ENCODE peak calls at places on chromosomes 6 and 20, in seven cellular contexts. N is HCT116, S is SK-N-SH, Y is H1, E is K562, A is HepG2, C is GM12878. V is an unnamed sample.

GRCh38 chr6:30844118-30844535 is 40.2 kb upstream of the DDR1 start:
- DNase-seq in C (no peak), Y (no peak), A (peak), S (no peak), E (no peak), N (no peak), V (peak)

GRCh38 chr20:46784450-46785127 is 75.1 kb downstream of the SLC2A10 start:
- DNase-seq in Y (no peak), S (no peak), E (no peak), N (no peak), A (peak), C (no peak), V (no peak)

GRCh38 chr20:46157625-46158024 is 39.5 kb downstream of the CD40 start:
- DNase-seq in N (no peak), E (no peak), C (no peak), Y (no peak), S (peak), A (no peak), V (no peak)

GRCh38 chr6:159151266-159151855 is 17.8 kb upstream of the FNDC1 start:
- DNase-seq in Y (no peak), C (no peak), E (peak), A (peak), N (peak), S (peak), V (no peak)

GRCh38 chr20:36051318-36052116 is 83.1 kb downstream of the CNBD2 start:
- DNase-seq in E (peak), Y (peak), C (no peak), S (no peak), N (no peak), A (no peak), V (no peak)

GRCh38 chr6:56938634-56939294 is 16.1 kb upstream of the BEND6 start:
- DNase-seq in E (no peak), A (peak), S (no peak), N (peak), Y (no peak), C (no peak), V (no peak)

GRCh38 chr20:38833857-38834164 is 28.3 kb downstream of the PPP1R16B start:
- DNase-seq in C (no peak), Y (no peak), A (no peak), S (no peak), E (no peak), N (no peak), V (no peak)

GRCh38 chr20:10651227-10651990 is 22.4 kb downstream of the JAG1 start:
- DNase-seq in A (no peak), S (no peak), N (no peak), C (no peak), E (no peak), Y (no peak), V (no peak)

GRCh38 chr20:48339147-48339985 is 488.4 kb downstream of the PREX1 start:
- DNase-seq in S (no peak), Y (no peak), N (no peak), C (peak), A (no peak), E (no peak), V (no peak)

GRCh38 chr6:43950206-43950605 is 177.0 kb downstream of the MRPL14 start:
- DNase-seq in E (no peak), C (no peak), A (no peak), S (no peak), N (no peak), Y (peak), V (no peak)

GRCh38 chr20:6122873-6123649 is at the start of gene FERMT1:
- DNase-seq in A (peak), E (no peak), S (peak), N (peak), Y (peak), C (no peak), V (peak)

GRCh38 chr6:112663705-112664104 is 316.6 kb downstream of the RFPL4B start:
- DNase-seq in A (no peak), S (no peak), E (no peak), N (no peak), C (no peak), Y (no peak), V (no peak)

GRCh38 chr6:158669145-158670035 is 19.5 kb downstream of the SYTL3 start:
- DNase-seq in N (no peak), C (no peak), Y (no peak), E (no peak), A (no peak), S (no peak), V (no peak)

GRCh38 chr6:127586372-127586771 is 9.4 kb downstream of the C6orf58 start:
- DNase-seq in E (no peak), N (peak), Y (no peak), A (peak), S (no peak), C (no peak), V (peak)

DNA sequence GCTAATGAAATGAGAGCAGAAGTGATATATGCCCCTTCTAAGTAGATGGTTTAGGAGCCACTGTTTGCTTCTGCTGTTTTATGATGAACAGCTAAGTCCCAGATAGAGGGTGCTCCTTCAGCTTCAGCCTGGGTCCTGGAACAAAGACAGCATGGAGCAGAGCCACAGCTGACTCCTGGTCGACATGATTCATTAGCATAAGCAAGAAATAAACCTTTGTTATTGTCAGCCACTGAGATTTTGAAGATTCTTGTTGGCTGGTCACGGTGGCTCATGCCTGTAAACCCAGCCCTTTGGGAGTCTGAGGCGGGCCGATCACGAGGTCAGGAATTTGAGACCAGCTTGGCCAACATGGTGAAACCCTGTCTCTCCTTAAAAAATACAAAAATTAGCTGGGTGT is 47.7 kb upstream of the ARMC2 start:
- DNase-seq in E (no peak), S (no peak), Y (no peak), N (no peak), C (no peak), A (no peak), V (no peak)
- TF ChIP-seq JUND in E (no peak), S (no peak), Y (no peak), N (no peak), C (no peak), A (no peak), V (no peak)

DNA sequence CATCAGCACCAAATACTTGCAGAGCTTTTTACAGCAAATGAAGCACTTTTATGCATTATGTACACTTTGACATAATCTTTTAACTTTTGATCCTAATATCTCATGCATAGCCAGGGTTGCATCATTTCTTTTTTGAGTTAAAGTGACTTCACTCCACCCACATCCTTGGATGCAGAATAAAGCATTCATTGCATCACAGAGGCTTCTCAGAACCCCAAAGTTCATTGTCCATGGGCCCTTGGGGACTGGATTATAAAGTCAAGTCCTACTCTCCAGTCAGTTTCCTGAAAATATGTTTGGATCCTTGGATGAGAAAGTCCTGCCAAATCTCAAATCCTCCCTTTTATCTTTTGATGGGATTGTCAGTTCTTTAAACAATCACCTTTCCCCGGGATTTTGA is 10.6 kb upstream of the EFHC1 start:
- DNase-seq in S (no peak), A (no peak), C (no peak), E (no peak), N (no peak), Y (no peak), V (no peak)
- TF ChIP-seq JUND in S (no peak), A (no peak), C (no peak), E (no peak), N (no peak), Y (no peak), V (no peak)

GRCh38 chr20:2749951-2750342 is 50.5 kb downstream of the CPXM1 start:
- DNase-seq in S (no peak), Y (peak), N (no peak), A (no peak), E (no peak), C (no peak), V (no peak)

GRCh38 chr20:2747676-2748235 is 52.7 kb downstream of the CPXM1 start:
- DNase-seq in N (no peak), A (no peak), Y (no peak), E (no peak), S (no peak), C (no peak), V (no peak)

GRCh38 chr20:2748551-2749342 is 51.7 kb downstream of the CPXM1 start:
- DNase-seq in Y (peak), C (no peak), E (no peak), A (no peak), S (no peak), N (no peak), V (no peak)

GRCh38 chr20:2750343-2751251 is 49.8 kb downstream of the CPXM1 start:
- DNase-seq in S (no peak), A (peak), N (no peak), E (peak), C (no peak), Y (peak), V (peak)

GRCh38 chr20:2749343-2749950 is 51.0 kb downstream of the CPXM1 start:
- DNase-seq in A (no peak), Y (peak), N (no peak), C (no peak), E (no peak), S (no peak), V (no peak)
- TF ChIP-seq JUND in A (no peak), Y (no peak), N (no peak), C (no peak), E (no peak), S (no peak), V (no peak)

GRCh38 chr6:140344149-140344913 is 969.9 kb upstream of the CITED2 start:
- DNase-seq in N (no peak), E (no peak), A (peak), S (no peak), Y (no peak), C (no peak), V (no peak)
- TF ChIP-seq JUND in N (no peak), E (no peak), A (no peak), S (peak), Y (no peak), C (no peak), V (no peak)

DNA sequence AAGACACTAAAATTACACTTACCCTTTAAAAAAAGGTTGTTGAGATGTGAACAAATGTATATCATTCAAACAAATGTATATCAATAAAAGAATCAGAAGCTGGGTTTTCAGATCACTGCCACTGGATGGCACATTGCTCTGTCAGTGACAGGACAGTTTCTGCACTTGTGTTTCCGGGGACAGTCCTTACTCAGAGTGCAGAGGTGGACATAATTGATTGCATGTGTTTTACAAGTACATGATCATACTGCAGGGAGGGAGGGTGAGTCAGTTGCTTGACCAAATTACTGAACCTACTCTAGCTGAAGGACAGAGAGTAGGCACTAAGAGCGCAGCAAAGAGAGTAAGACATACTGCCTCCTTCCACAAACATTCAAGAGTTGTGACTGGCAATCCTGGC is 302.3 kb downstream of the TENT5A start:
- DNase-seq in N (peak), E (no peak), Y (no peak), S (peak), A (peak), C (no peak), V (peak)
- TF ChIP-seq JUND in N (no peak), E (no peak), Y (no peak), S (peak), A (no peak), C (no peak), V (no peak)

DNA sequence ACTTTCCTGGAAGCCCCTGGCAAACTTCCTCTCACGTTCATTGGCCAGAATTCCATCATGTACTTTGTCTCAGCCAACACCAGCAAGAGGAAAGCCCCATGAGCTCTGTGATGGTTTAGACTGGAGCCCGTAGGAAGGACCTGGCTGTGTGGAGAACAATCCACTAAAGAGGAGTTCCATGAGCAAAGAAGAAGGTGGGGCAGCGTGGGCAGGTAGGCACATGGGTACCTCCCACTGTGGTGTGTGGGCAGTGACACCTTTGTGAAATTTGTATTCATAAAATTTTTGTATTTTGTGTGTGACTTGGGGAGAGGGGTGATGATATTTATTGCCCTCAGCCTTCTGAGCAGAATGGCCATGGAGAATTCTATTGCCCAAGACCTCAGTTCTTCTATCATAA is 89.5 kb upstream of the SCP2D1 start:
- DNase-seq in Y (no peak), N (no peak), C (no peak), S (no peak), A (no peak), E (no peak), V (no peak)
- TF ChIP-seq JUND in Y (no peak), N (no peak), C (no peak), S (no peak), A (no peak), E (no peak), V (no peak)

DNA sequence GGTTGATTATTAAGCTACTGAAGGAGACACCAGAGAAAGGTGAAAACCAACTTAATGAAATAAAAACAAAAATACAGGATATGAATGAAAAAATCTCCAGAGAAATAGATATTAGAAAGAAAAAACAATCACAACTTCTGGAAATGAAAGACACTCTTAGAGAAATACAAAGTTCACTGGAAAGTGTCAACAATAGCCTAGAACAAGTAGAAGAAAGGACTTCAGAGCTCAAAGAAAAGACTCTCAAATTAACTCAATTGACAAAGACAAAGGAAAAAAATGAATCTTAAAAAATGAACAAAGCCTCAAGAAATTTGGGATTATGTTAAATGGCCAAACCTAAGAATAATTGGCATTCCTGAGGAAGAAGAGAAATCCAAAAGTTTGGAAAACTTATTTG is 10.3 kb upstream of the MCM9 start:
- DNase-seq in Y (no peak), N (no peak), A (no peak), C (no peak), E (no peak), S (no peak), V (no peak)
- TF ChIP-seq JUND in Y (no peak), N (no peak), A (no peak), C (no peak), E (no peak), S (no peak), V (no peak)